ENCODE peak calls at places on chromosomes 6 and 20, in five cellular contexts. B, M, L, E and D are unnamed samples.

GRCh38 chr6:53469163-53469562 is 75.7 kb downstream of the GCLC start:
- DNase-seq in B (no peak), M (no peak), L (no peak), E (no peak), D (no peak)

GRCh38 chr20:46207031-46207549 is 89.0 kb downstream of the CD40 start:
- DNase-seq in B (no peak), M (no peak), L (no peak), E (no peak), D (no peak)

GRCh38 chr6:5220436-5220835 is 40.3 kb downstream of the LYRM4 start:
- DNase-seq in B (no peak), M (no peak), L (no peak), E (no peak), D (no peak)

GRCh38 chr6:44001318-44001868 is 125.9 kb downstream of the MRPL14 start:
- DNase-seq in B (no peak), M (no peak), L (no peak), E (no peak), D (peak)

GRCh38 chr20:48703511-48704219 is 124.1 kb downstream of the PREX1 start:
- DNase-seq in B (no peak), M (no peak), L (no peak), E (no peak), D (no peak)

GRCh38 chr6:101066481-101066880 is 185.4 kb upstream of the ASCC3 start:
- DNase-seq in B (no peak), M (no peak), L (no peak), E (no peak), D (no peak)

GRCh38 chr6:63579937-63580703 is 7.8 kb downstream of the LOC128125822 start:
- DNase-seq in B (no peak), M (no peak), L (no peak), E (no peak), D (no peak)

GRCh38 chr20:32501709-32502108 is 83.4 kb downstream of the NOL4L start:
- DNase-seq in B (no peak), M (peak), L (no peak), E (no peak), D (no peak)

GRCh38 chr6:69732640-69733039 is 64.2 kb downstream of the LMBRD1 start:
- DNase-seq in B (no peak), M (peak), L (no peak), E (peak), D (peak)

GRCh38 chr20:59640267-59640666 is 35.9 kb downstream of the PHACTR3 start:
- DNase-seq in B (no peak), M (no peak), L (no peak), E (no peak), D (no peak)

GRCh38 chr20:48770700-48771099 is 57.1 kb downstream of the PREX1 start:
- DNase-seq in B (no peak), M (no peak), L (no peak), E (no peak), D (no peak)

GRCh38 chr6:29489286-29489685 is 1.5 kb upstream of the MAS1L start:
- DNase-seq in B (no peak), M (no peak), L (no peak), E (no peak), D (no peak)

GRCh38 chr6:44133003-44133931 is 5.9 kb downstream of the TMEM63B start:
- DNase-seq in B (no peak), M (peak), L (peak), E (peak), D (peak)

GRCh38 chr20:46293084-46293483 is 15.2 kb downstream of the CDH22 start:
- DNase-seq in B (no peak), M (peak), L (no peak), E (no peak), D (no peak)

GRCh38 chr20:41635158-41635557 is 17.0 kb upstream of the CHD6 start:
- DNase-seq in B (no peak), M (no peak), L (no peak), E (no peak), D (no peak)

GRCh38 chr20:51404297-51405060 is 138.0 kb downstream of the NFATC2 start:
- DNase-seq in B (peak), M (peak), L (no peak), E (no peak), D (no peak)